ENCODE peak calls at places on chromosomes 4 and X, in nine cellular contexts. G is naive thymus-derived CD4-positive, alpha-beta T cell; D is pancreas; V is psoas muscle; E is adipocyte; C is CD4-positive, alpha-beta memory T cell; R is neural progenitor cell; M is ovary; Z is SK-N-SH. Y is an unnamed sample. For H3K4me1 and H3K9me3, the result is how much of the 10 kb centered on the place peaks cover.

GRCh38 chrX:3950373-3950772 is 236.9 kb upstream of the PRKX start:
- DNase-seq in D (no peak), G (no peak), Z (no peak), E (peak), R (no peak), V (no peak), M (no peak), C (no peak), Y (no peak)

GRCh38 chr4:20395160-20395773 is 143.6 kb downstream of the SLIT2 start:
- DNase-seq in M (no peak), D (no peak), E (peak), C (no peak), V (no peak), R (peak), Z (no peak), G (no peak), Y (no peak)

GRCh38 chr4:79678472-79679202 is 270.6 kb upstream of the GK2 start:
- DNase-seq in Z (no peak), R (no peak), E (no peak), D (no peak), M (no peak), V (no peak), C (no peak), G (no peak), Y (no peak)

GRCh38 chr4:43339435-43339834 is 446.9 kb downstream of the GRXCR1 start:
- DNase-seq in D (no peak), C (no peak), G (no peak), E (no peak), R (no peak), M (no peak), V (no peak), Z (no peak), Y (no peak)

GRCh38 chrX:95056901-95057300 is 1382.9 kb downstream of the FAM133A start:
- DNase-seq in R (peak), V (no peak), G (no peak), M (no peak), E (peak), C (no peak), Z (no peak), D (no peak), Y (no peak)

GRCh38 chrX:107656965-107657364 is 28.7 kb downstream of the PRPS1 start:
- DNase-seq in Z (no peak), V (no peak), E (no peak), D (no peak), C (no peak), R (no peak), M (no peak), G (no peak), Y (no peak)

GRCh38 chrX:109310031-109310430 is 171.9 kb downstream of the GUCY2F start:
- DNase-seq in G (no peak), M (no peak), V (peak), C (no peak), D (no peak), R (no peak), E (no peak), Z (no peak), Y (peak)

GRCh38 chrX:133290076-133290475 is 71.9 kb upstream of the TFDP3 start:
- DNase-seq in C (no peak), G (no peak), Z (no peak), R (no peak), M (no peak), E (no peak), D (no peak), V (no peak), Y (no peak)

GRCh38 chr4:39085891-39086290 is 23.9 kb downstream of the KLHL5 start:
- DNase-seq in E (no peak), Z (no peak), R (no peak), D (no peak), M (no peak), C (no peak), G (no peak), V (no peak), Y (no peak)

GRCh38 chr4:53505947-53506346 is 85.3 kb downstream of the LNX1 start:
- DNase-seq in Z (no peak), D (no peak), E (no peak), R (no peak), V (no peak), G (no peak), M (no peak), C (no peak), Y (no peak)

GRCh38 chrX:30821116-30821515 is 67.9 kb downstream of the TAB3 start:
- DNase-seq in M (no peak), V (no peak), D (no peak), C (no peak), E (peak), G (no peak), Z (no peak), R (no peak), Y (no peak)

GRCh38 chr4:658681-659667 is 15.1 kb downstream of the ATP5ME start:
- DNase-seq in V (peak), C (no peak), G (no peak), D (no peak), Z (no peak), E (no peak), M (peak), R (no peak), Y (peak)

GRCh38 chrX:66408507-66408906 is 230.4 kb downstream of the EDA2R start:
- DNase-seq in V (no peak), E (no peak), C (peak), G (no peak), Z (no peak), D (no peak), R (no peak), M (no peak), Y (no peak)

GRCh38 chr4:166501941-166502382 is 628.9 kb downstream of the TLL1 start:
- DNase-seq in D (peak), V (no peak), M (no peak), E (no peak), G (no peak), Z (peak), C (no peak), R (peak), Y (no peak)

GRCh38 chr4:14059006-14059405 is 431.5 kb upstream of the BOD1L1 start:
- DNase-seq in G (no peak), V (no peak), M (no peak), C (no peak), D (no peak), R (no peak), Z (no peak), E (peak), Y (no peak)

GRCh38 chrX:140050906-140051305 is 85.6 kb upstream of the CXorf66 start:
- DNase-seq in V (no peak), E (peak), Z (no peak), R (no peak), D (no peak), C (no peak), G (no peak), M (no peak), Y (no peak)

GRCh38 chr4:121885115-121885514 is 14.8 kb upstream of the BBS7 start:
- DNase-seq in G (no peak), D (no peak), R (no peak), C (no peak), V (no peak), Z (no peak), E (no peak), M (no peak), Y (no peak)

GRCh38 chr4:107270614-107271013 is 234.5 kb upstream of the DKK2 start:
- DNase-seq in Z (no peak), C (no peak), V (peak), M (no peak), R (no peak), G (no peak), D (no peak), E (no peak), Y (no peak)

GRCh38 chrX:153459976-153460375 is 10.4 kb downstream of the HAUS7 start:
- DNase-seq in E (peak), G (no peak), D (no peak), M (no peak), C (no peak), V (no peak), R (no peak), Z (no peak), Y (no peak)

GRCh38 chrX:128769511-128769910 is 717.3 kb upstream of the ACTRT1 start:
- DNase-seq in G (no peak), C (no peak), M (no peak), V (no peak), E (no peak), R (no peak), D (no peak), Z (no peak), Y (no peak)

GRCh38 chrX:54483946-54484345 is 12.1 kb downstream of the FGD1 start:
- DNase-seq in M (no peak), C (no peak), D (no peak), R (no peak), Z (no peak), V (no peak), G (no peak), E (no peak), Y (no peak)

GRCh38 chr4:172666711-172667368 is 501.8 kb upstream of the GALNT7 start:
- DNase-seq in Z (no peak), C (no peak), M (no peak), V (no peak), G (no peak), D (no peak), R (peak), E (peak), Y (no peak)

GRCh38 chr4:7348946-7349900 is 85.5 kb downstream of the PSAPL1 start:
- DNase-seq in Z (no peak), M (no peak), C (no peak), G (no peak), R (no peak), V (peak), D (no peak), E (no peak), Y (peak)

GRCh38 chrX:19392703-19393102 is 49.0 kb downstream of the PDHA1 start:
- DNase-seq in R (no peak), D (no peak), M (no peak), E (no peak), G (no peak), V (no peak), C (no peak), Z (no peak), Y (no peak)

GRCh38 chrX:119071381-119071780 is 1.4 kb upstream of the CT47C1 start:
- DNase-seq in D (no peak), E (no peak), G (no peak), V (no peak), M (no peak), C (no peak), R (no peak), Z (no peak), Y (no peak)

GRCh38 chr4:108398836-108399235 is 221.5 kb upstream of the RPL34 start:
- DNase-seq in D (no peak), Z (no peak), M (no peak), V (no peak), R (no peak), G (no peak), C (no peak), E (no peak), Y (no peak)

DNA sequence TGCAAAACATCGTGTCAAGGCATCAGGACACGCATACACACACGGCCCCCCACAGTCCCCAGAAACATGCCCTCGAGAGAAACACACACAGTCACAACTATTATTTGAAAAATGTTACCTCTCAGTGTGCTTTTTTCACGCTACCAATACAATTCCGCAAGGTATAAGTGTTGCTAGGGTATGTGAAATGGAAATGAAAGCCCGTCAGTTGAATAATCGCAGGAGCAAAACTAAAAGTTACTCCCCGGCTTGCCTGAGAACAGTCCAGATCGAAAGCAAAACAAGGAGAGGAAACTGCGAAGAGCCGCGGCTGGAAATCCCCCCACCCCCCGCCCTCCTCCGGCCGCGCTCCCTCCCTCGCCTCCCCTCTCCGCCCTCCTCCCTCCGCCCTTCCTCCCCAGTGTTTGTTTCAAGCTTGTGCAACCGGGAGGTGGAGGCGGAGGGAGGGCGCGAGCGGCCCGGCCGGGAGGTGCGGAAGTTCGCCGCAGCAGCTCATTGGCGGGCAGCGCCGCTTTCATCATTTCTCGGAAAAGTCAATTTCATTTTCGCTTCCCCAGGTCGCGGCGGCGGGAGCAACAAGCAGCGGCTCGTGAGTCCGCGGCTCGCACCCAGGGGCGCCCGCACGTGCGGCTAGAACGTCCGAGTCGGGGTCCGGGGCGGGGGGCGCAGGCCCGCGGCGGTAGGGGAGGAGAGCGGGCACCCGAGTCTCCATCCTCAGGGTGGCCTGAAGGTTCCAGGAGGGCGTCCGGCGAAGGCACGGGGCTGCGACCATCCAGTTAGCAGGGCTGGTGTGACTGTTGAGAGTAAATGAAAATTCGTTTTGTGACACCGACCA is at the start of gene IRF2:
- DNase-seq in E (peak), C (peak), R (peak), V (peak), M (peak), Z (peak), D (peak), G (peak), Y (peak)
- H3K4me1 ChIP-seq in E (under half), C (half or more), R (under half), V (half or more), M (under half), Z (under half), D (under half), G (under half), Y (under half)

DNA sequence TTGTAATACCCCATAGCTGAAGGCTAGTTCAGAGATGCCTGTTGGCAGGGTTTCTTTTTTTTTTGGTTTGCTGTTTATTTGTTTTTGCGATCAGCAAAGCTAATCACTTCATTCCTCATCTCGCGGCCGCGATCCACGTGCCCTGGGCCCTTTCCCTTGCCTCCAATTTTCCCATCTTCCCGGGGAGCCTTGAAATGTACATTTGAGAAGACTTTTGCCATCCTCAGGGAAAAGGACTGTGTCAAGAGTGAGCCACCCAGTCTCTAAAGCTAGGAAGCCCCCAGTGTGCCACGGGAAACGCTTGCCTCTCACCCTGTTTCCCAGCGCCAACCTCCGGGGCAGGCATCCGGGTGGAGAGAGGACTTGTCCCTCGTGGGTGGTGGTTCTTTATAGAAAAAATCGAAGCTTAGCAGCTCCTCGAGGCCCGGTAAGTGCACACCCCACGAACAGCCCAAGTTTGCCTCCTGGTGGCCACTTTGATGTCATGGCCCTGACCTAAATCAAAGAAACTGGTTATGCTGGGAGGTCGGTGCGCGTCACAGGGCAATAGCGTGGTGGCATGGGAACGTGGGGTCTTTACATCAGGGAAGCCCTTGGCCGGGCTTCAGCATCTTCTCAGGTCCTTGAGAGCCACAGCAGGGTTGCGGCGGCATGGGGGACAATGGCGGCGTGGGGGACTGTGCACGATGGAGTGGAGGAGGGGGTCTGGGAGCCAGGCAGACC is 42.0 kb downstream of the MAP7D3 start:
- DNase-seq in G (peak), V (peak), Z (peak), E (peak), D (no peak), C (peak), R (peak), M (peak), Y (no peak)
- H3K9me3 ChIP-seq in G (under half), V (under half), Z (under half), E (under half), D (under half), C (under half), R (under half), M (under half), Y (under half)

DNA sequence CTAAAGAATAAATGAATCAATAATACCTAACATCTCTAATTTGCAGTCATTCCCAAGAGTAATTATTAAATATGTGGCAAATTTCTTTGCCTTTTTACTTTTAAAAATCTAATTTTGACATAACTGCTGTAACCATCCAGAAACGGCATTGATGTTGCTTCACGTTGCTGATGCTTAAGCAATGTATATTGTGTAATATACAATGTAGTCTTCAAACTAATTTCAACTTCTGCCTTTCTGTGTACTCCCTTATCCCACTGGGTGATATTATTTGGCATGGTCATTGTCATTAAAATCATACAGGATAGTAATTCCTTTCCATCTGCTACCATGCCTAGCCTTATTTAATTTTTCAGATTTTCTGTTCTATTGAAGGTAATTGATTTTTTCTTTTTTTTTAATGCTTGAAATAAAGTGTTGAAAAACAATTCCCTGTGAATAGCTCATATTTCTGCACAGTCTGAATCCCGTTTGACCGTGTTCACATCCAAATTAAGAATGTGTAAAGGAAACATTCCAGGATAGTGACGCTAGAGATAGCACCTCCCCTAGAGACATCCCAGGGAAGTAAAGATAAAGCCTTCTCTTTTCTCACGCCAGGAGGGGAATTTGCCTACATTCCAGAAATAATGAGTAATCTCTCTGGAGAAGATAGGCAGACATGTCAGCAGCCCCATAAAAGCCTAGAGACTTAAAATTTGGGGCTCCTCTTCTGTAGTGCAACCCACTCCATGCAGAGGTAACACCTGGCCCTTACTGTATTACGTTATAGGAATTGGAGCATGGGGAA is 8.6 kb downstream of the FAM200B start:
- DNase-seq in D (no peak), V (no peak), C (no peak), R (peak), Z (no peak), M (no peak), E (peak), G (no peak), Y (no peak)
- H3K4me3 ChIP-seq in D (no peak), V (no peak), C (no peak), R (peak), Z (no peak), M (no peak), E (peak), G (no peak), Y (no peak)

GRCh38 chr4:76059750-76060149 is 14.8 kb upstream of the ART3 start:
- DNase-seq in D (no peak), R (no peak), V (no peak), Z (no peak), E (no peak), C (no peak), G (no peak), M (no peak), Y (no peak)

GRCh38 chr4:76060506-76060905 is 14.0 kb upstream of the ART3 start:
- DNase-seq in Z (no peak), G (no peak), R (no peak), D (no peak), V (no peak), C (no peak), M (no peak), E (no peak), Y (no peak)

GRCh38 chr4:76061421-76061820 is 13.1 kb upstream of the ART3 start:
- DNase-seq in G (no peak), Z (no peak), E (no peak), R (no peak), D (no peak), C (no peak), V (no peak), M (no peak), Y (no peak)

GRCh38 chr4:76058302-76058701 is 16.2 kb upstream of the ART3 start:
- DNase-seq in V (no peak), M (no peak), R (no peak), E (no peak), Z (no peak), D (no peak), C (no peak), G (no peak), Y (no peak)

GRCh38 chr4:76058888-76059426 is 15.6 kb upstream of the ART3 start:
- DNase-seq in M (no peak), E (no peak), C (no peak), V (no peak), R (no peak), G (no peak), D (peak), Z (no peak), Y (no peak)
- H3K4me1 ChIP-seq in M (under half), E (under half), C (under half), V (under half), R (under half), G (under half), D (under half), Z (under half), Y (under half)

DNA sequence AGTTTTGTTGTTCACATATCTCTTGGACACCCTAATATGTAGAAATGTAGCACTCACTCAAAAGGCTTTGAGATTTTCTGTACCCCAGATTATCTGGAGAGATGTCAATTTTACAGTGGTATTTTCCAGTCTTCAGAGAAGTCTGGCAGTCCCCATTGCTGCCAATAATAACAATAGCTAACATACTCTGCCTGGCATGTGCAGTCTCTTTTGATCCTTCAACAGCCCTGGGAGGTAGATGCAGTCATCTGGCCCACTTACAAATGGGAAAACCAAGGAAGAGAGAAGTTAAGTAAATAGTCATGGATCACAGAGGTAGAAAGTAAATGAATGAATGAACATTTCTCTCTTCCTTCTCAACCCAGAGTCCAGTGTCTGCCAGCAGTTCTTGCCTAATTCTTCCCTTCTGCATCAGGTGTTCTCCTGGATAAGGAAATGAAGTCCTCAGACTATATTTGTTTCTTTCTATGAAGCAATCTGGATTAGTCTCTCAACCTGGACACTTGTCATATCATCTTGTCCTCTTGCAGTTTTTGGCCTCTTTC is 113.0 kb upstream of the EDNRA start:
- DNase-seq in R (no peak), C (no peak), E (no peak), M (no peak), V (no peak), D (no peak), G (no peak), Z (no peak), Y (no peak)
- H3K9me3 ChIP-seq in R (under half), C (under half), E (under half), M (under half), V (under half), D (under half), G (under half), Z (under half), Y (under half)

GRCh38 chr4:77007358-77008230 is 58.0 kb downstream of the SEPTIN11 start:
- DNase-seq in V (no peak), C (peak), R (no peak), G (no peak), D (no peak), M (no peak), E (peak), Z (no peak), Y (no peak)

GRCh38 chr4:77014256-77014655 is 61.5 kb downstream of the CCNI start:
- DNase-seq in V (no peak), Z (no peak), M (no peak), D (no peak), G (no peak), C (no peak), R (no peak), E (no peak), Y (no peak)

GRCh38 chr4:77012726-77013125 is 63.1 kb downstream of the CCNI start:
- DNase-seq in D (no peak), E (no peak), R (no peak), M (peak), Z (peak), C (no peak), G (no peak), V (no peak), Y (no peak)

GRCh38 chr4:77009511-77010120 is 60.1 kb downstream of the SEPTIN11 start:
- DNase-seq in G (no peak), C (no peak), R (no peak), E (no peak), M (no peak), D (no peak), Z (peak), V (no peak), Y (no peak)

GRCh38 chr4:77010841-77011354 is 61.3 kb downstream of the SEPTIN11 start:
- DNase-seq in D (no peak), M (no peak), G (no peak), Z (no peak), E (no peak), C (no peak), V (no peak), R (no peak), Y (no peak)
- H3K4me3 ChIP-seq in D (no peak), M (no peak), G (no peak), Z (no peak), E (no peak), C (no peak), V (no peak), R (no peak), Y (no peak)